ENCODE peak calls at places on chromosomes 11 and 22, in seven cellular contexts. F is mucosa of descending colon, J is PC-9, R is A549, A is upper lobe of right lung, G is stomach, Z is psoas muscle. V is an unnamed sample.
A peak's percentile ranks its signal among the peaks of the same experiment; 100 is the strongest.

GRCh38 chr11:124791626-124792341 is 8.4 kb downstream of the MSANTD2 start:
- DNase-seq in F (no peak), J (no peak), R (no peak), A (no peak), G (no peak), Z (no peak), V (no peak)

GRCh38 chr11:97743205-97743742 is 1277.5 kb upstream of the CNTN5 start:
- DNase-seq in F (no peak), J (no peak), R (no peak), A (no peak), G (no peak), Z (no peak), V (no peak)

GRCh38 chr22:30288414-30289125 is 735 bp downstream of the CASTOR1 start:
- DNase-seq in F (no peak), J (no peak), R (no peak), A (peak; percentile 66), G (no peak), Z (no peak), V (no peak)

GRCh38 chr11:106917973-106918372 is 100.3 kb downstream of the GUCY1A2 start:
- DNase-seq in F (no peak), J (no peak), R (no peak), A (no peak), G (no peak), Z (no peak), V (no peak)

GRCh38 chr11:61075891-61076290 is 26.4 kb upstream of the CD5 start:
- DNase-seq in F (no peak), J (peak; percentile 93), R (no peak), A (no peak), G (peak; percentile 71), Z (no peak), V (no peak)

GRCh38 chr11:13090228-13090708 is 81.2 kb downstream of the RASSF10 start:
- DNase-seq in F (no peak), J (no peak), R (no peak), A (no peak), G (no peak), Z (no peak), V (no peak)

GRCh38 chr11:63906585-63906984 is 10.4 kb downstream of the RCOR2 start:
- DNase-seq in F (no peak), J (no peak), R (no peak), A (no peak), G (peak; percentile 37), Z (no peak), V (no peak)

GRCh38 chr11:19813158-19813879 is 100.7 kb downstream of the NAV2 start:
- DNase-seq in F (no peak), J (no peak), R (no peak), A (no peak), G (no peak), Z (peak; percentile 57), V (no peak)

GRCh38 chr11:86234831-86235461 is 9.6 kb upstream of the EED start:
- DNase-seq in F (no peak), J (no peak), R (no peak), A (no peak), G (no peak), Z (no peak), V (no peak)

GRCh38 chr11:132943737-132944556 is 588.4 kb downstream of the OPCML start:
- DNase-seq in F (no peak), J (no peak), R (no peak), A (no peak), G (no peak), Z (no peak), V (no peak)

GRCh38 chr11:120073196-120073595 is 64.7 kb downstream of the TRIM29 start:
- DNase-seq in F (no peak), J (no peak), R (no peak), A (peak; percentile 34), G (no peak), Z (peak; percentile 74), V (no peak)

GRCh38 chr11:33692013-33692504 is 8.6 kb downstream of the C11orf91 start:
- DNase-seq in F (no peak), J (peak; percentile 99), R (peak; percentile 69), A (no peak), G (peak; percentile 71), Z (peak; percentile 76), V (peak; percentile 94)

GRCh38 chr11:82494988-82495432 is 238.7 kb downstream of the FAM181B start:
- DNase-seq in F (no peak), J (no peak), R (no peak), A (no peak), G (no peak), Z (no peak), V (no peak)

GRCh38 chr22:19696504-19697276 is 17.6 kb upstream of the SEPTIN5 start:
- DNase-seq in F (no peak), J (no peak), R (no peak), A (peak; percentile 7), G (no peak), Z (no peak), V (no peak)

GRCh38 chr22:39177456-39177775 is 24.9 kb upstream of the CBX7 start:
- DNase-seq in F (no peak), J (no peak), R (no peak), A (no peak), G (no peak), Z (no peak), V (no peak)

GRCh38 chr11:108857382-108857781 is 192.5 kb downstream of the DDX10 start:
- DNase-seq in F (no peak), J (no peak), R (no peak), A (no peak), G (no peak), Z (no peak), V (peak; percentile 58)

GRCh38 chr11:60847906-60848305 is 6.0 kb downstream of the CCDC86 start:
- DNase-seq in F (no peak), J (no peak), R (no peak), A (no peak), G (no peak), Z (peak; percentile 54), V (no peak)

GRCh38 chr22:20750461-20751184 is 23.3 kb upstream of the SERPIND1 start:
- DNase-seq in F (no peak), J (no peak), R (peak; percentile 22), A (peak; percentile 77), G (peak; percentile 50), Z (peak; percentile 89), V (peak; percentile 69)

GRCh38 chr22:24189249-24190158 is 8.2 kb downstream of the SUSD2 start:
- DNase-seq in F (peak; percentile 73), J (peak; percentile 82), R (peak; percentile 84), A (peak; percentile 93), G (peak; percentile 84), Z (peak; percentile 81), V (peak; percentile 79)

GRCh38 chr11:20022363-20023081 is 137.8 kb downstream of the DBX1 start:
- DNase-seq in F (no peak), J (no peak), R (peak; percentile 33), A (no peak), G (no peak), Z (no peak), V (no peak)

GRCh38 chr11:119728226-119728626 is 774 bp downstream of the NECTIN1 start:
- DNase-seq in F (no peak), J (no peak), R (peak; percentile 37), A (peak; percentile 70), G (no peak), Z (no peak), V (no peak)

GRCh38 chr11:68324695-68325094 is 12.3 kb downstream of the LRP5 start:
- DNase-seq in F (no peak), J (no peak), R (no peak), A (no peak), G (no peak), Z (no peak), V (no peak)

GRCh38 chr11:68322031-68322388 is 9.6 kb downstream of the LRP5 start:
- DNase-seq in F (no peak), J (no peak), R (no peak), A (no peak), G (no peak), Z (no peak), V (no peak)

GRCh38 chr11:68325183-68325893 is 12.9 kb downstream of the LRP5 start:
- DNase-seq in F (no peak), J (no peak), R (no peak), A (no peak), G (no peak), Z (no peak), V (no peak)

GRCh38 chr11:68325894-68326220 is 13.5 kb downstream of the LRP5 start:
- DNase-seq in F (no peak), J (no peak), R (no peak), A (no peak), G (no peak), Z (no peak), V (no peak)

DNA sequence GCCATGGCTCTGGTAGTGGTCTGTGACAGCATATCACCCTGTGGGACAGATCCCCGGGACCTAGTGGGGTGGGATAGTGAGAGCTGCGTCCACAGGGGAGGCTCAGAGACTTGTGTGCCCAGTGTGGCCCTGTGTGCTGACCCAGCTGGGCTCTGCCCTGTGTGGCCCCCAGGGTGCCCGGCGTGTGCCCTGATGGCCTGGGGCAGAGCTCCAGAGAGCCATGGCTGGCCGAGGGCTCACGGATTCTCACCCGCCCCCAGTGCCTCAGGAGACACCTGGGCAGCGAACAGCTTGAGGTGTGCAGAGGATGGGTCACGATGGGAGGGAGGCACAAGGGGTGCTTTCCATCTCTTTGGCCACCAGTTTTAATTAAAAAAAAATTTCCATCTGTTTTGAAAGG is 11.8 kb downstream of the LRP5 start:
- DNase-seq in F (no peak), J (no peak), R (no peak), A (no peak), G (no peak), Z (no peak), V (no peak)
- H3K4me1 ChIP-seq in F (peaks cover 26% of the 10 kb centered on the region), J (no peaks in the 10 kb centered on the region), R (peaks cover 30% of the 10 kb centered on the region), A (peaks cover 60% of the 10 kb centered on the region), G (peaks cover 90% of the 10 kb centered on the region), Z (peaks cover 34% of the 10 kb centered on the region), V (peaks cover 75% of the 10 kb centered on the region)

DNA sequence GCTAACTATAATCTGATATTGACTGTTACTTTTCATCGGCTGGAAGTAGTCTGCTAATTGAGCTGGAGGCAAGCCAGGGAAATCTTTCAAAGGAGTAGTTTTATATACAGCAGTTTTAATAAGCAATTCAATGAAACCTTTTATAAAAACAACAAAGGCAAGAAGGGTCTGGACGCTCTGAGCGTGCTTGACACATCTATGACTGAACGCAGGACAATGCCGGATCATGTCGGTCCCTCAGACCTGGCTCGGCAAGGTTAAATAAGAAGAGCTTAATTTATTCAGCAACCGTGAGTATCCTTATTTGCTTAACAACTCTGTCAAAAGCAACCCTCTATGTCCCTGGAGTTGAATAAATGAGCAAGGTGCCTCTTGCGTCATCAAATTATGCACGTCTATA is 121.3 kb downstream of the NCAM1 start:
- DNase-seq in F (no peak), J (no peak), R (no peak), A (no peak), G (no peak), Z (no peak), V (no peak)
- H3K4me1 ChIP-seq in F (no peaks in the 10 kb centered on the region), J (no peaks in the 10 kb centered on the region), R (no peaks in the 10 kb centered on the region), A (no peaks in the 10 kb centered on the region), G (no peaks in the 10 kb centered on the region), Z (no peaks in the 10 kb centered on the region), V (no peaks in the 10 kb centered on the region)

GRCh38 chr22:21942939-21943338 is 9.7 kb downstream of the PPM1F start:
- DNase-seq in F (no peak), J (no peak), R (no peak), A (no peak), G (no peak), Z (no peak), V (no peak)
- H3K4me1 ChIP-seq in F (peaks cover 9% of the 10 kb centered on the region), J (peaks cover 20% of the 10 kb centered on the region), R (peaks cover 16% of the 10 kb centered on the region), A (peaks cover 92% of the 10 kb centered on the region), G (peaks cover 89% of the 10 kb centered on the region), Z (peaks cover 40% of the 10 kb centered on the region), V (peaks cover 88% of the 10 kb centered on the region)

DNA sequence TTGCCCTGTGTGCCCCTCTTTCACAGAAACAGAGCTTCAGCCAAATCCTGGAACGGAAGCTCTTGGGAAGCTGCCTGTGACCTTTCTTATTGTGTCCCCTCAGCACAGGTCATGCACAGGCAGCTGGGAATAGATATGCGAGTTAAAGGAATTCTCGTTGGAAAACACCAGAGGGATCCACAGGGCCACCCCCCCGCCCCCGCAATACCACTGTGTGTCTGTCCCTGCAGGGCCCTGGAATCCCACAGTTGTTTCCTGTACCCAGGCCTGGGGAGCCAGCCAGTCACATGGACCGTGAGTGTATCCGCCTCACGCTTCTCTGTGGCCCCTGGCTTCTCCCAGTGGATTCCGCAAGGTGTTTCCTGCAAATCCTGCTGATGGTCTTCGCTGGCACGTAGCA is 29.0 kb downstream of the TIMP3 start:
- DNase-seq in F (no peak), J (no peak), R (no peak), A (no peak), G (no peak), Z (peak; percentile 72), V (peak; percentile 79)
- H3K4me1 ChIP-seq in F (peaks cover 9% of the 10 kb centered on the region), J (no peaks in the 10 kb centered on the region), R (no peaks in the 10 kb centered on the region), A (peaks cover 82% of the 10 kb centered on the region), G (peaks cover 84% of the 10 kb centered on the region), Z (peaks cover 24% of the 10 kb centered on the region), V (no peaks in the 10 kb centered on the region)

V was measured in right atrium auricular region.